ENCODE peak calls at places on chromosomes 13 and 19, in eight cellular contexts. P, S, X, N, F, I, Q and D are unnamed samples.
A peak's percentile ranks its signal among the peaks of the same experiment; 100 is the strongest.

GRCh38 chr13:59641261-59641660 is 522.5 kb downstream of the DIAPH3 start:
- DNase-seq in F (no peak), X (no peak), P (no peak), I (no peak), S (no peak), Q (no peak), N (no peak), D (no peak)

GRCh38 chr13:84609716-84610115 is 727.4 kb upstream of the SLITRK1 start:
- DNase-seq in X (no peak), S (no peak), P (no peak), I (no peak), Q (no peak), F (peak; percentile 17), N (peak; percentile 1), D (no peak)

GRCh38 chr13:47798906-47799305 is 202.2 kb downstream of the SUCLA2 start:
- DNase-seq in P (no peak), X (no peak), N (no peak), S (no peak), Q (no peak), I (peak; percentile 52), F (peak; percentile 28), D (no peak)

GRCh38 chr13:20997301-20998061 is 63.9 kb downstream of the LATS2 start:
- DNase-seq in P (no peak), X (no peak), S (no peak), Q (no peak), N (no peak), F (peak; percentile 94), I (peak; percentile 91), D (no peak)

GRCh38 chr13:40536443-40537113 is 129.9 kb downstream of the FOXO1 start:
- DNase-seq in I (no peak), S (no peak), Q (no peak), P (no peak), N (peak; percentile 30), X (peak; percentile 70), F (no peak), D (peak; percentile 48)

GRCh38 chr19:41386442-41386841 is 10.1 kb downstream of the TMEM91 start:
- DNase-seq in S (no peak), I (no peak), Q (no peak), F (no peak), X (no peak), P (no peak), N (no peak), D (no peak)

GRCh38 chr19:572891-573825 is 762 bp downstream of the BSG start:
- DNase-seq in Q (no peak), S (no peak), F (peak; percentile 80), I (peak; percentile 78), P (no peak), X (peak; percentile 81), N (peak; percentile 47), D (peak; percentile 38)

GRCh38 chr19:38655148-38655824 is 7.8 kb downstream of the ACTN4 start:
- DNase-seq in S (no peak), Q (no peak), N (no peak), P (no peak), X (no peak), I (no peak), F (no peak), D (no peak)

GRCh38 chr19:28208745-28209144 is 1004.2 kb downstream of the UQCRFS1 start:
- DNase-seq in S (no peak), I (no peak), N (no peak), Q (no peak), P (no peak), X (no peak), F (no peak), D (no peak)